ENCODE peak calls at places on chromosomes 11 and 22, in five cellular contexts. C, D, Y, S and M are unnamed samples.

GRCh38 chr22:23306438-23306921 is 126.2 kb downstream of the BCR start:
- DNase-seq in D (no peak), S (no peak), Y (no peak), C (peak; percentile 65), M (no peak)

GRCh38 chr22:19774628-19775027 is 14.1 kb downstream of the TBX1 start:
- DNase-seq in D (no peak), S (no peak), Y (no peak), C (no peak), M (no peak)

GRCh38 chr11:12793506-12793905 is 119.3 kb downstream of the TEAD1 start:
- DNase-seq in C (no peak), S (no peak), D (no peak), Y (no peak), M (no peak)

GRCh38 chr22:43994006-43994405 is 30.1 kb upstream of the PARVB start:
- DNase-seq in C (no peak), D (no peak), S (no peak), Y (no peak), M (no peak)

GRCh38 chr11:122998727-122999370 is 17.2 kb upstream of the BSX start:
- DNase-seq in C (no peak), S (no peak), D (no peak), Y (no peak), M (no peak)

GRCh38 chr22:17924735-17925727 is 99.3 kb downstream of the MICAL3 start:
- DNase-seq in D (no peak), C (no peak), S (peak; percentile 35), Y (no peak), M (no peak)

GRCh38 chr11:25927391-25927790 is 404.5 kb upstream of the ANO3 start:
- DNase-seq in Y (no peak), C (no peak), D (no peak), S (no peak), M (no peak)

GRCh38 chr11:81772161-81772560 is 961.5 kb downstream of the FAM181B start:
- DNase-seq in Y (no peak), C (no peak), D (no peak), S (no peak), M (no peak)

GRCh38 chr11:100004541-100004940 is 682.5 kb upstream of the ARHGAP42 start:
- DNase-seq in S (no peak), D (no peak), C (no peak), Y (no peak), M (no peak)